ENCODE peak calls at places on chromosomes 3 and 15, in seven cellular contexts. P, R, Z, W, T, B and V are unnamed samples.

GRCh38 chr3:16932877-16933276 is 48.1 kb downstream of the PLCL2 start:
- DNase-seq in P (no peak), R (no peak), Z (no peak), W (no peak), T (no peak), B (no peak), V (no peak)

GRCh38 chr15:20344601-20345400 is 196.8 kb downstream of the GOLGA6L6 start:
- DNase-seq in P (no peak), R (no peak), Z (no peak), W (peak), T (peak), B (no peak), V (no peak)

GRCh38 chr3:156383433-156384025 is 171.4 kb downstream of the SSR3 start:
- DNase-seq in P (no peak), R (no peak), Z (peak), W (no peak), T (no peak), B (no peak), V (no peak)

GRCh38 chr15:29095746-29096145 is 173.9 kb downstream of the NSMCE3 start:
- DNase-seq in P (no peak), R (no peak), Z (peak), W (no peak), T (no peak), B (no peak), V (no peak)

GRCh38 chr15:23857028-23857641 is 170.0 kb upstream of the NDN start:
- DNase-seq in P (no peak), R (peak), Z (no peak), W (peak), T (no peak), B (no peak), V (no peak)

GRCh38 chr3:159775372-159775961 is 213.2 kb upstream of the IL12A start:
- DNase-seq in P (no peak), R (no peak), Z (peak), W (no peak), T (no peak), B (no peak), V (no peak)

GRCh38 chr3:114711321-114711891 is 417.6 kb downstream of the TIGIT start:
- DNase-seq in P (no peak), R (no peak), Z (no peak), W (no peak), T (no peak), B (no peak), V (no peak)

GRCh38 chr3:4674216-4674615 is 181.1 kb downstream of the ITPR1 start:
- DNase-seq in P (no peak), R (no peak), Z (no peak), W (no peak), T (no peak), B (no peak), V (no peak)

GRCh38 chr3:58052373-58053273 is 44.4 kb downstream of the FLNB start:
- DNase-seq in P (peak), R (peak), Z (peak), W (peak), T (no peak), B (no peak), V (no peak)

GRCh38 chr3:125957674-125958510 is 11.1 kb upstream of the ROPN1B start:
- DNase-seq in P (no peak), R (no peak), Z (no peak), W (no peak), T (no peak), B (no peak), V (peak)

GRCh38 chr15:66264853-66265252 is 11.3 kb upstream of the MEGF11 start:
- DNase-seq in P (no peak), R (no peak), Z (no peak), W (no peak), T (no peak), B (no peak), V (no peak)

GRCh38 chr15:36313021-36313420 is 266.4 kb upstream of the CDIN1 start:
- DNase-seq in P (no peak), R (no peak), Z (no peak), W (no peak), T (no peak), B (no peak), V (no peak)

GRCh38 chr3:155979746-155980145 is 109.3 kb downstream of the GMPS start:
- DNase-seq in P (no peak), R (no peak), Z (no peak), W (no peak), T (no peak), B (no peak), V (no peak)

GRCh38 chr3:53225181-53225580 is 30.6 kb downstream of the TKT start:
- DNase-seq in P (no peak), R (no peak), Z (no peak), W (no peak), T (no peak), B (no peak), V (no peak)

GRCh38 chr15:29534378-29534777 is 264.8 kb upstream of the NSMCE3 start:
- DNase-seq in P (no peak), R (no peak), Z (no peak), W (no peak), T (no peak), B (no peak), V (no peak)

GRCh38 chr3:108311797-108312196 is 15.4 kb downstream of the HHLA2 start:
- DNase-seq in P (no peak), R (no peak), Z (no peak), W (no peak), T (no peak), B (no peak), V (no peak)

GRCh38 chr3:97831140-97831539 is 9.3 kb downstream of the CRYBG3 start:
- DNase-seq in P (no peak), R (no peak), Z (no peak), W (no peak), T (no peak), B (no peak), V (no peak)

GRCh38 chr3:150124142-150124541 is 153.4 kb upstream of the PFN2 start:
- DNase-seq in P (no peak), R (no peak), Z (no peak), W (no peak), T (no peak), B (no peak), V (no peak)

GRCh38 chr15:76577879-76578512 is 241.4 kb downstream of the ISL2 start:
- DNase-seq in P (no peak), R (no peak), Z (no peak), W (no peak), T (no peak), B (no peak), V (no peak)

GRCh38 chr15:68719676-68720075 is 101.0 kb downstream of the ANP32A start:
- DNase-seq in P (no peak), R (no peak), Z (no peak), W (no peak), T (no peak), B (no peak), V (no peak)

GRCh38 chr15:65833501-65834220 is 35.6 kb upstream of the RAB11A start:
- DNase-seq in P (no peak), R (peak), Z (no peak), W (peak), T (no peak), B (no peak), V (no peak)

DNA sequence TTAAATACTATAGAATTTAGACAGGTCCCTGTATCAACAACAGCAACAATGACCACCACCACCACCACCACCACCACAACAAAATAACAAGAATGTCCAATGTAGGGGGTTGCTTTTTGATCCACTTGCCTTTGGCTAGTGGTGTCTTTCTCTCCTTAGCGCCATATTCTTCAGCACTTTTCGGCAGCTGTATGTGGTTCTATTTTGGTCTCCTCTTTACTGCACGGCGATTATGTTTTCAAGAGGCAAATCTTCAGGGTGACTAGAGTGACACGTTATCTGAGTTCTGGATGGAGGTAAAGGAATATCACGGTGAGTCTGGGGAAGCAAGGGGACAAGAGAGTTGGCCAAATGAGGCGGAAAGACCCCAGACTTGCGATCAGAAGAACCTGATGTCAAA is 56.1 kb downstream of the ST6GAL1 start:
- DNase-seq in P (no peak), R (no peak), Z (no peak), W (no peak), T (no peak), B (no peak), V (no peak)
- TF ChIP-seq CTCF in P (no peak), R (no peak), Z (no peak), W (no peak), T (no peak), B (no peak), V (no peak)

GRCh38 chr3:96700322-96701315 is 113.8 kb upstream of the EPHA6 start:
- DNase-seq in P (no peak), R (no peak), Z (no peak), W (no peak), T (no peak), B (no peak), V (no peak)
- TF ChIP-seq CTCF in P (peak), R (no peak), Z (no peak), W (no peak), T (peak), B (no peak), V (peak)

GRCh38 chr3:11530153-11530721 is 113.5 kb downstream of the VGLL4 start:
- DNase-seq in P (no peak), R (no peak), Z (peak), W (no peak), T (no peak), B (no peak), V (no peak)
- TF ChIP-seq CTCF in P (no peak), R (no peak), Z (no peak), W (no peak), T (peak), B (no peak), V (no peak)

GRCh38 chr3:32276279-32276841 is 37.9 kb downstream of the CMTM8 start:
- DNase-seq in P (no peak), R (no peak), Z (no peak), W (no peak), T (no peak), B (no peak), V (no peak)
- TF ChIP-seq CTCF in P (no peak), R (no peak), Z (no peak), W (no peak), T (no peak), B (no peak), V (no peak)